ENCODE peak calls at places on chromosomes 12 and 14, in five cellular contexts. T is IMR-90, X is neuronal stem cell, P is H9, A is H1. S is an unnamed sample. For H3K4me1, the result is how much of the 10 kb centered on the place peaks cover.

GRCh38 chr12:42641231-42641630 is 51.7 kb upstream of the PRICKLE1 start:
- DNase-seq in T (peak), X (no peak), P (no peak), A (no peak), S (no peak)

GRCh38 chr14:28676481-28676880 is 90.1 kb upstream of the FOXG1 start:
- DNase-seq in T (peak), X (no peak), P (no peak), A (no peak), S (no peak)

GRCh38 chr12:116916714-116917114 is 6.0 kb downstream of the FBXW8 start:
- DNase-seq in T (peak), X (no peak), P (no peak), A (no peak), S (peak)

GRCh38 chr12:107415834-107416233 is 269.8 kb upstream of the PWP1 start:
- DNase-seq in T (no peak), X (no peak), P (no peak), A (no peak), S (no peak)

GRCh38 chr14:102196436-102197230 is 56.9 kb downstream of the WDR20 start:
- DNase-seq in T (no peak), X (no peak), P (no peak), A (no peak), S (no peak)

GRCh38 chr12:27185234-27186045 is 58.6 kb upstream of the STK38L start:
- DNase-seq in T (peak), X (no peak), P (no peak), A (no peak), S (peak)

GRCh38 chr14:88983755-88984154 is 159.3 kb downstream of the TTC8 start:
- DNase-seq in T (peak), X (no peak), P (no peak), A (no peak), S (peak)

GRCh38 chr14:103006991-103007520 is 50.3 kb downstream of the CDC42BPB start:
- DNase-seq in T (no peak), X (no peak), P (no peak), A (no peak), S (no peak)

GRCh38 chr14:76874734-76875133 is 48.5 kb downstream of the LRRC74A start:
- DNase-seq in T (no peak), X (no peak), P (no peak), A (no peak), S (no peak)

GRCh38 chr12:109264095-109264942 is 44.8 kb downstream of the FOXN4 start:
- DNase-seq in T (peak), X (peak), P (peak), A (peak), S (peak)

GRCh38 chr12:80709811-80710726 is 2.6 kb downstream of the MYF6 start:
- DNase-seq in T (no peak), X (peak), P (peak), A (no peak), S (no peak)

GRCh38 chr12:51330186-51330585 is 6.2 kb upstream of the BIN2 start:
- DNase-seq in T (peak), X (no peak), P (no peak), A (no peak), S (no peak)

GRCh38 chr12:49342914-49343731 is 3.6 kb upstream of the DNAJC22 start:
- DNase-seq in T (no peak), X (no peak), P (peak), A (no peak), S (no peak)

GRCh38 chr12:111312016-111312415 is 56.9 kb downstream of the PHETA1 start:
- DNase-seq in T (no peak), X (no peak), P (no peak), A (no peak), S (no peak)

GRCh38 chr12:115584156-115584555 is 693.3 kb downstream of the MED13L start:
- DNase-seq in T (no peak), X (no peak), P (no peak), A (no peak), S (no peak)

GRCh38 chr12:25982416-25982815 is 23.9 kb downstream of the RASSF8 start:
- DNase-seq in T (no peak), X (no peak), P (no peak), A (no peak), S (no peak)

GRCh38 chr12:50246873-50247612 is 36.3 kb downstream of the LIMA1 start:
- DNase-seq in T (peak), X (no peak), P (no peak), A (no peak), S (peak)

GRCh38 chr12:6697584-6698351 is 2.8 kb downstream of the PIANP start:
- DNase-seq in T (peak), X (peak), P (peak), A (no peak), S (peak)

GRCh38 chr12:123655420-123655819 is 15.5 kb upstream of the TCTN2 start:
- DNase-seq in T (no peak), X (no peak), P (no peak), A (no peak), S (no peak)

GRCh38 chr12:20631711-20632110 is 63.4 kb upstream of the SLCO1C1 start:
- DNase-seq in T (no peak), X (no peak), P (no peak), A (no peak), S (no peak)

GRCh38 chr12:92234533-92234932 is 88.9 kb upstream of the BTG1 start:
- DNase-seq in T (no peak), X (no peak), P (no peak), A (no peak), S (no peak)

GRCh38 chr12:131448254-131448795 is 262.6 kb upstream of the SFSWAP start:
- DNase-seq in T (no peak), X (no peak), P (peak), A (no peak), S (no peak)

GRCh38 chr14:95319312-95320075 is at the start of gene CLMN:
- DNase-seq in T (peak), X (peak), P (peak), A (no peak), S (peak)

GRCh38 chr14:37122919-37123639 is 49.3 kb downstream of the SLC25A21 start:
- DNase-seq in T (no peak), X (no peak), P (no peak), A (no peak), S (no peak)

GRCh38 chr12:53816360-53817020 is 64.7 kb upstream of the CISTR start:
- DNase-seq in T (no peak), X (no peak), P (no peak), A (no peak), S (no peak)

GRCh38 chr14:57749267-57749666 is 116.6 kb downstream of the SLC35F4 start:
- DNase-seq in T (no peak), X (no peak), P (no peak), A (no peak), S (no peak)

GRCh38 chr14:67221248-67221981 is 19.8 kb upstream of the PALS1 start:
- DNase-seq in T (peak), X (no peak), P (no peak), A (no peak), S (peak)

GRCh38 chr12:79444089-79444488 is 246.7 kb downstream of the PAWR start:
- DNase-seq in T (peak), X (no peak), P (no peak), A (no peak), S (peak)

GRCh38 chr12:386651-387050 is 2.5 kb downstream of the KDM5A start:
- DNase-seq in T (peak), X (no peak), P (no peak), A (no peak), S (peak)

GRCh38 chr12:30564394-30564793 is 131.3 kb downstream of the IPO8 start:
- DNase-seq in T (no peak), X (no peak), P (no peak), A (no peak), S (peak)

GRCh38 chr14:83463500-83464098 is 1929.9 kb upstream of the SEL1L start:
- DNase-seq in T (peak), X (peak), P (peak), A (peak), S (peak)

GRCh38 chr12:5480218-5480952 is 48.5 kb downstream of the NTF3 start:
- DNase-seq in T (peak), X (peak), P (peak), A (peak), S (peak)

GRCh38 chr14:103904493-103905107 is 23.7 kb upstream of the TDRD9 start:
- DNase-seq in T (peak), X (no peak), P (no peak), A (no peak), S (no peak)

GRCh38 chr14:74856366-74856765 is 19.6 kb downstream of the PROX2 start:
- DNase-seq in T (no peak), X (no peak), P (no peak), A (no peak), S (no peak)

GRCh38 chr14:92520102-92520651 is 6.6 kb downstream of the RIN3 start:
- DNase-seq in T (no peak), X (no peak), P (no peak), A (no peak), S (no peak)

DNA sequence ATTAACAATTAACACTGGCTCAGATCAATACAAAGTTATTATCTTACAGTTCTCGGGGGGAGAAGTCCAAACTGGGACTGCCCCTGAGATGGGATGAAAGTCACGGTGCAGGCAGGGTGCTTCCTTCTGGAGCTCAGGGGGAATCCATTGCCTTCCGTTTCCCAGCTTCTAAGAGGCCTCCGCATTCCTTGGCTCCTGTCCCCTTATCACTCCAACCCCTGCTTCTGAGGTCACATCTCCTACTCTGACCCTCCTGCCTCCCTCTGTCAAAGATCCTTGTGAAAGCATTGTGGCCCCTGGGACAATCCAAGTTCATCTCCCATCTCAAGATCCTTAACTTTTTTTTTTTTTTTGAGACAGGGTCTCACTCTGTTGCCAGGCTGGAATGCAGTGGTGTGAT is 30.8 kb downstream of the SCARB1 start:
- DNase-seq in T (no peak), X (no peak), P (no peak), A (no peak), S (no peak)
- H3K4me1 ChIP-seq in T (under half), X (under half), P (under half), A (under half), S (under half)

GRCh38 chr12:23504043-23504442 is 445.4 kb downstream of the SOX5 start:
- DNase-seq in T (no peak), X (no peak), P (peak), A (no peak), S (no peak)
- H3K18ac ChIP-seq in T (no peak), X (no peak), P (no peak), A (no peak), S (no peak)

GRCh38 chr14:61382842-61383241 is 61.5 kb downstream of the PRKCH start:
- DNase-seq in T (no peak), X (no peak), P (no peak), A (no peak), S (no peak)
- H4K91ac ChIP-seq in T (no peak), X (no peak), P (no peak), A (no peak), S (no peak)

GRCh38 chr12:11826607-11827006 is 177.1 kb downstream of the ETV6 start:
- DNase-seq in T (no peak), X (no peak), P (no peak), A (no peak), S (peak)
- H3K4me1 ChIP-seq in T (under half), X (half or more), P (under half), A (under half), S (under half)

GRCh38 chr12:75481774-75482173 is 1.2 kb downstream of the GLIPR1 start:
- DNase-seq in T (peak), X (no peak), P (no peak), A (no peak), S (peak)

GRCh38 chr12:75481013-75481705 is 604 bp downstream of the GLIPR1 start:
- DNase-seq in T (no peak), X (no peak), P (no peak), A (no peak), S (peak)

GRCh38 chr12:75480469-75480949 is at the start of gene GLIPR1:
- DNase-seq in T (peak), X (no peak), P (no peak), A (no peak), S (peak)

GRCh38 chr12:75482636-75483035 is 2.1 kb downstream of the GLIPR1 start:
- DNase-seq in T (no peak), X (no peak), P (no peak), A (no peak), S (peak)

DNA sequence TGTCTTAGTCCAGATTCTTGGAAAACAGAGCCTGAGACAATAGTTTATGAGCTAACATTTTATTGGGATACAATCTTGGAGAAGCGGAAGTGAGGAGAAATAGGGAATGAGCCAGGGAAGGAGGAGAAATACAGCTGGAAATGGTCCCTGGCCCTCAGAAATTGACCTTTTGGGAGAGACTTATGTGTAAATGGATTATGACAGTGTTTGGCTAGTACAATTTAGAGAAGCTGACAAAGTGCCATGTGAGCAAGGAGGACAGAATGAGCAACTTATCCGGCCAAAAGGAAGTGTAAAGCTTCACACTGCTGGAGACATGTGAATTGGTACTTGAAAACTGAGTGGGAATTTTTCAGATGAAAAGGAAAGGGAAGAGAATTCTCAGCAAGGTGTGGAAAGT is 2.9 kb downstream of the GLIPR1 start:
- DNase-seq in T (no peak), X (no peak), P (no peak), A (no peak), S (no peak)
- H3K18ac ChIP-seq in T (peak), X (no peak), P (no peak), A (no peak), S (no peak)

GRCh38 chr14:105304565-105304964 is 3.8 kb upstream of the BRF1 start:
- DNase-seq in T (no peak), X (no peak), P (no peak), A (no peak), S (no peak)

GRCh38 chr14:105301103-105301914 is 508 bp upstream of the BRF1 start:
- DNase-seq in T (peak), X (peak), P (peak), A (peak), S (peak)

GRCh38 chr14:105303949-105304348 is 3.1 kb upstream of the BRF1 start:
- DNase-seq in T (no peak), X (no peak), P (peak), A (no peak), S (no peak)

GRCh38 chr14:105299654-105300541 is 903 bp downstream of the BRF1 start:
- DNase-seq in T (no peak), X (peak), P (peak), A (no peak), S (peak)

GRCh38 chr14:105300542-105301102 is at the start of gene BRF1:
- DNase-seq in T (peak), X (peak), P (peak), A (peak), S (peak)
- H4K91ac ChIP-seq in T (peak), X (no peak), P (no peak), A (peak), S (peak)

DNA sequence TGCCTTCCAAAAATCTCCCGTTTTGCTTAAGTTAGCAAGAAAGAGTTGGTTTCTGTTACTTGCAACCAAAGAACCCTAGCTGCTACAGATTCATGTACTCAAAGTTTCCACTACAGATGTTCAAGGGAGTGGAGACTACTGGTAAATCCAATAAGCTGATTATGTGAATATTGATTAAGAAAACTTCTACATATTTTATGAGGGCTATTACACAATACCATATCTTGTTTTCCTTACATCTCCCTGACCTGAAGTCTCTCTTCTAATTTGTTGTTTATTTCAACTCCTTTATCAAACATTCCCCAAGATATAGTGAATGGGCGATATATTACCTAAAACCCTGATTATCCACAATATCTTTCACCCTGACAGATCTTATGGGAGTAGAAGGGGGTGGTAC is 164.4 kb upstream of the PLXNC1 start:
- DNase-seq in T (no peak), X (no peak), P (no peak), A (no peak), S (no peak)
- H3K4me1 ChIP-seq in T (under half), X (under half), P (under half), A (under half), S (under half)

GRCh38 chr12:65764325-65764724 is 60.0 kb upstream of the HMGA2 start:
- DNase-seq in T (no peak), X (no peak), P (no peak), A (no peak), S (no peak)

GRCh38 chr12:65759735-65760134 is 64.5 kb upstream of the HMGA2 start:
- DNase-seq in T (no peak), X (no peak), P (no peak), A (no peak), S (no peak)

GRCh38 chr12:65758401-65758800 is 65.9 kb upstream of the HMGA2 start:
- DNase-seq in T (no peak), X (no peak), P (no peak), A (no peak), S (no peak)

GRCh38 chr12:65765436-65765813 is 58.9 kb upstream of the HMGA2 start:
- DNase-seq in T (peak), X (no peak), P (no peak), A (no peak), S (peak)

GRCh38 chr12:65761301-65761700 is 63.0 kb upstream of the HMGA2 start:
- DNase-seq in T (no peak), X (no peak), P (peak), A (peak), S (no peak)
- H3K18ac ChIP-seq in T (no peak), X (no peak), P (no peak), A (no peak), S (no peak)

GRCh38 chr12:101877816-101878811 is 734 bp downstream of the DRAM1 start:
- DNase-seq in T (no peak), X (no peak), P (peak), A (no peak), S (peak)
- H4K91ac ChIP-seq in T (peak), X (peak), P (no peak), A (peak), S (peak)

S was measured in mesenchymal stem cell.